ENCODE peak calls at places on chromosomes 16 and 17, in seven cellular contexts. Z is endodermal cell; T is T-cell; H is neural progenitor cell; I is activated T-helper 2 cell treated with anti-CD3 and anti-CD28 coated beads, Interferon-gamma antibody, Interleukin-2, Interleukin-4, amounts not matched to agents 10 μg/mL and 5 μg/mL and 100 μg/mL, durations not matched to agents 14 hours and 24 hours and 36 hours; S is heart left ventricle; R is activated T-helper 1 cell treated with Interleukin-2 at 50 U/mL for 16 hours. N is an unnamed sample.

GRCh38 chr16:84893849-84894599 is 74.2 kb downstream of the CRISPLD2 start:
- DNase-seq in Z (no peak), T (no peak), H (no peak), I (no peak), S (no peak), R (no peak), N (no peak)

GRCh38 chr16:65834680-65835079 is 531.8 kb upstream of the CDH5 start:
- DNase-seq in Z (no peak), T (no peak), H (no peak), I (no peak), S (no peak), R (no peak), N (no peak)

GRCh38 chr16:85227924-85228462 is 115.7 kb upstream of the CIBAR2 start:
- DNase-seq in Z (peak), T (no peak), H (peak), I (no peak), S (no peak), R (no peak), N (no peak)

GRCh38 chr17:38980455-38981217 is 13.4 kb upstream of the FBXO47 start:
- DNase-seq in Z (peak), T (no peak), H (no peak), I (no peak), S (no peak), R (no peak), N (no peak)

GRCh38 chr16:2767140-2767731 is 9.8 kb downstream of the ELOB start:
- DNase-seq in Z (no peak), T (no peak), H (no peak), I (no peak), S (peak), R (no peak), N (no peak)

GRCh38 chr17:76039121-76039520 is 12.0 kb upstream of the EVPL start:
- DNase-seq in Z (no peak), T (no peak), H (no peak), I (no peak), S (no peak), R (no peak), N (no peak)

GRCh38 chr17:17763136-17763535 is 73.7 kb downstream of the SREBF1 start:
- DNase-seq in Z (no peak), T (no peak), H (peak), I (no peak), S (peak), R (no peak), N (no peak)

GRCh38 chr17:55825213-55825612 is 74.4 kb downstream of the PCTP start:
- DNase-seq in Z (no peak), T (no peak), H (peak), I (no peak), S (no peak), R (no peak), N (no peak)

GRCh38 chr17:82917656-82918345 is 78.0 kb upstream of the ZNF750 start:
- DNase-seq in Z (peak), T (no peak), H (peak), I (no peak), S (no peak), R (no peak), N (no peak)

GRCh38 chr17:74738051-74738996 is 1.3 kb downstream of the RAB37 start:
- DNase-seq in Z (no peak), T (peak), H (no peak), I (peak), S (peak), R (peak), N (no peak)

GRCh38 chr16:67248401-67249177 is at the start of gene SLC9A5:
- DNase-seq in Z (peak), T (no peak), H (peak), I (peak), S (peak), R (no peak), N (no peak)

GRCh38 chr16:11796227-11797165 is 562 bp downstream of the ZC3H7A start:
- DNase-seq in Z (peak), T (no peak), H (peak), I (no peak), S (peak), R (no peak), N (peak)

GRCh38 chr17:62916684-62917571 is 49.1 kb upstream of the TANC2 start:
- DNase-seq in Z (peak), T (no peak), H (no peak), I (no peak), S (no peak), R (no peak), N (no peak)

GRCh38 chr16:73546351-73546845 is 498.5 kb upstream of the ZFHX3 start:
- DNase-seq in Z (peak), T (no peak), H (peak), I (no peak), S (no peak), R (no peak), N (no peak)

GRCh38 chr16:3173892-3174617 is 13.9 kb upstream of the OR1F1 start:
- DNase-seq in Z (peak), T (no peak), H (peak), I (no peak), S (peak), R (no peak), N (peak)

GRCh38 chr16:81521141-81521626 is 76.6 kb downstream of the CMIP start:
- DNase-seq in Z (no peak), T (peak), H (no peak), I (peak), S (no peak), R (peak), N (no peak)

GRCh38 chr16:51971184-51971583 is 575.8 kb downstream of the TOX3 start:
- DNase-seq in Z (peak), T (no peak), H (peak), I (no peak), S (no peak), R (no peak), N (no peak)

GRCh38 chr16:71338193-71338592 is 20.3 kb upstream of the CALB2 start:
- DNase-seq in Z (no peak), T (no peak), H (no peak), I (no peak), S (no peak), R (no peak), N (no peak)

GRCh38 chr17:1197379-1197778 is 17.6 kb upstream of the ABR start:
- DNase-seq in Z (no peak), T (no peak), H (no peak), I (no peak), S (peak), R (no peak), N (no peak)

GRCh38 chr17:79420318-79421243 is 190.3 kb downstream of the RBFOX3 start:
- DNase-seq in Z (peak), T (no peak), H (peak), I (no peak), S (no peak), R (no peak), N (no peak)

GRCh38 chr16:19689342-19689741 is 28.7 kb downstream of the KNOP1 start:
- DNase-seq in Z (no peak), T (no peak), H (no peak), I (no peak), S (no peak), R (no peak), N (no peak)

GRCh38 chr17:77501751-77502625 is 361.2 kb downstream of the SEC14L1 start:
- DNase-seq in Z (peak), T (no peak), H (no peak), I (no peak), S (no peak), R (no peak), N (no peak)

GRCh38 chr17:69448431-69449102 is 34.1 kb downstream of the MAP2K6 start:
- DNase-seq in Z (peak), T (no peak), H (peak), I (no peak), S (no peak), R (no peak), N (no peak)

GRCh38 chr16:72371307-72372081 is 199.5 kb upstream of the PMFBP1 start:
- DNase-seq in Z (peak), T (no peak), H (peak), I (no peak), S (no peak), R (no peak), N (no peak)

GRCh38 chr17:1643293-1643998 is 2.1 kb downstream of the SCARF1 start:
- DNase-seq in Z (peak), T (peak), H (peak), I (no peak), S (peak), R (peak), N (no peak)

GRCh38 chr16:57089406-57089805 is 3.0 kb upstream of the CPNE2 start:
- DNase-seq in Z (no peak), T (no peak), H (no peak), I (no peak), S (no peak), R (no peak), N (no peak)

GRCh38 chr17:46736100-46736499 is 82.4 kb downstream of the WNT3 start:
- DNase-seq in Z (peak), T (no peak), H (no peak), I (no peak), S (no peak), R (no peak), N (no peak)

GRCh38 chr16:14527411-14528044 is 102.5 kb downstream of the PARN start:
- DNase-seq in Z (no peak), T (no peak), H (no peak), I (no peak), S (no peak), R (no peak), N (no peak)